ENCODE peak calls at places on chromosome 6, in six cellular contexts. J, D, S, Z, H and E are unnamed samples.

GRCh38 chr6:45880139-45880538 is 135.5 kb downstream of the CLIC5 start:
- DNase-seq in Z (no peak), S (no peak), D (peak; percentile 26), J (no peak), H (no peak), E (no peak)

GRCh38 chr6:81534934-81535465 is 217.5 kb downstream of the TENT5A start:
- DNase-seq in H (no peak), J (no peak), D (no peak), S (no peak), Z (no peak), E (no peak)

GRCh38 chr6:38805127-38805655 is 90.1 kb downstream of the DNAH8 start:
- DNase-seq in Z (no peak), S (no peak), H (no peak), D (no peak), J (no peak), E (no peak)

GRCh38 chr6:166395778-166396177 is 13.0 kb upstream of the MPC1 start:
- DNase-seq in D (no peak), S (no peak), H (no peak), Z (no peak), J (no peak), E (no peak)

GRCh38 chr6:13710552-13711383 is 867 bp downstream of the RANBP9 start:
- DNase-seq in S (no peak), J (peak; percentile 66), Z (peak; percentile 11), D (peak; percentile 51), H (peak; percentile 50), E (no peak)

GRCh38 chr6:103798166-103798565 is 1061.6 kb downstream of the HACE1 start:
- DNase-seq in J (no peak), Z (no peak), D (no peak), S (no peak), H (no peak), E (no peak)

GRCh38 chr6:74113901-74114300 is 417.9 kb downstream of the CD109 start:
- DNase-seq in Z (no peak), J (no peak), S (no peak), D (no peak), H (no peak), E (no peak)

GRCh38 chr6:95581073-95581472 is 3.7 kb downstream of the MANEA start:
- DNase-seq in D (no peak), H (no peak), S (no peak), Z (no peak), J (no peak), E (no peak)

GRCh38 chr6:118017301-118017854 is 110.3 kb downstream of the SLC35F1 start:
- DNase-seq in Z (no peak), H (no peak), S (no peak), D (no peak), J (no peak), E (no peak)

GRCh38 chr6:15310680-15311079 is 64.8 kb downstream of the JARID2 start:
- DNase-seq in J (no peak), S (no peak), D (no peak), Z (no peak), H (no peak), E (no peak)

GRCh38 chr6:16810411-16810810 is 49.2 kb upstream of the ATXN1 start:
- DNase-seq in Z (no peak), J (no peak), H (peak; percentile 33), S (no peak), D (no peak), E (no peak)

GRCh38 chr6:17905611-17906592 is 81.5 kb downstream of the KIF13A start:
- DNase-seq in D (no peak), Z (no peak), J (no peak), H (no peak), S (no peak), E (no peak)

GRCh38 chr6:1336246-1336843 is 24.4 kb downstream of the FOXQ1 start:
- DNase-seq in H (no peak), J (peak; percentile 13), Z (no peak), D (no peak), S (no peak), E (no peak)

GRCh38 chr6:14286144-14286543 is 168.6 kb downstream of the CD83 start:
- DNase-seq in J (no peak), D (no peak), H (no peak), Z (no peak), S (no peak), E (no peak)

GRCh38 chr6:157381631-157382621 is 936 bp downstream of the ZDHHC14 start:
- DNase-seq in S (no peak), J (peak; percentile 75), Z (peak; percentile 42), H (peak; percentile 71), D (peak; percentile 78), E (no peak)

GRCh38 chr6:158061361-158061708 is 79.7 kb downstream of the SYNJ2 start:
- DNase-seq in Z (no peak), H (no peak), D (no peak), J (no peak), S (no peak), E (peak; percentile 36)

GRCh38 chr6:53792973-53793317 is 1.9 kb upstream of the LRRC1 start:
- DNase-seq in Z (no peak), J (no peak), S (no peak), H (no peak), D (no peak), E (no peak)

GRCh38 chr6:52423971-52424381 is 3.8 kb downstream of the EFHC1 start:
- DNase-seq in J (no peak), D (peak; percentile 57), Z (no peak), S (no peak), H (no peak), E (no peak)